ENCODE peak calls at places on chromosomes 12 and 14, in seven cellular contexts. V is breast epithelium, T is uterus, U is A549, A is lower leg skin, C is body of pancreas, J is IMR-90. I is an unnamed sample.

GRCh38 chr14:21039585-21040369 is 2.4 kb upstream of the RNASE7 start:
- DNase-seq in V (no peak), T (peak; percentile 60), U (peak; percentile 66), A (no peak), C (peak; percentile 69), J (peak; percentile 67), I (no peak)

GRCh38 chr12:632102-632696 is 31.0 kb downstream of the NINJ2 start:
- DNase-seq in V (no peak), T (no peak), U (peak; percentile 89), A (no peak), C (no peak), J (peak; percentile 92), I (peak; percentile 80)

GRCh38 chr12:52380271-52380694 is 5.2 kb downstream of the KRT84 start:
- DNase-seq in V (peak; percentile 62), T (no peak), U (peak; percentile 52), A (no peak), C (peak; percentile 52), J (no peak), I (no peak)

GRCh38 chr12:50482566-50482965 is 22.2 kb upstream of the DIP2B start:
- DNase-seq in V (no peak), T (no peak), U (no peak), A (no peak), C (no peak), J (peak; percentile 29), I (no peak)

GRCh38 chr12:62291888-62292760 is 31.9 kb downstream of the USP15 start:
- DNase-seq in V (no peak), T (no peak), U (no peak), A (no peak), C (no peak), J (peak; percentile 43), I (no peak)

GRCh38 chr14:85534914-85535313 is 5.0 kb downstream of the FLRT2 start:
- DNase-seq in V (no peak), T (no peak), U (no peak), A (no peak), C (no peak), J (no peak), I (no peak)

GRCh38 chr14:71452987-71453386 is 479.2 kb upstream of the RGS6 start:
- DNase-seq in V (no peak), T (no peak), U (no peak), A (no peak), C (no peak), J (no peak), I (no peak)

GRCh38 chr14:71764701-71765347 is 167.4 kb upstream of the RGS6 start:
- DNase-seq in V (no peak), T (no peak), U (no peak), A (no peak), C (no peak), J (peak; percentile 44), I (no peak)

GRCh38 chr12:9776795-9777194 is 16.1 kb upstream of the CD69 start:
- DNase-seq in V (no peak), T (no peak), U (no peak), A (no peak), C (no peak), J (no peak), I (no peak)

GRCh38 chr12:68387338-68387737 is 55.2 kb upstream of the MDM1 start:
- DNase-seq in V (no peak), T (no peak), U (no peak), A (no peak), C (no peak), J (no peak), I (no peak)

GRCh38 chr12:110546339-110546738 is 36.8 kb downstream of the PPTC7 start:
- DNase-seq in V (no peak), T (no peak), U (no peak), A (no peak), C (no peak), J (peak; percentile 94), I (peak; percentile 23)

GRCh38 chr14:61003571-61003970 is 22.5 kb downstream of the SLC38A6 start:
- DNase-seq in V (no peak), T (no peak), U (no peak), A (no peak), C (no peak), J (peak; percentile 23), I (no peak)

GRCh38 chr14:64841121-64841611 is 38.5 kb downstream of the SPTB start:
- DNase-seq in V (no peak), T (no peak), U (peak; percentile 58), A (no peak), C (no peak), J (peak; percentile 62), I (peak; percentile 64)

GRCh38 chr14:64844272-64844671 is 35.4 kb downstream of the SPTB start:
- DNase-seq in V (no peak), T (no peak), U (no peak), A (no peak), C (no peak), J (no peak), I (no peak)

GRCh38 chr14:64844993-64845536 is 34.6 kb downstream of the SPTB start:
- DNase-seq in V (no peak), T (no peak), U (no peak), A (no peak), C (no peak), J (no peak), I (no peak)

GRCh38 chr14:64838656-64839055 is 41.1 kb downstream of the SPTB start:
- DNase-seq in V (no peak), T (no peak), U (no peak), A (no peak), C (no peak), J (no peak), I (no peak)

DNA sequence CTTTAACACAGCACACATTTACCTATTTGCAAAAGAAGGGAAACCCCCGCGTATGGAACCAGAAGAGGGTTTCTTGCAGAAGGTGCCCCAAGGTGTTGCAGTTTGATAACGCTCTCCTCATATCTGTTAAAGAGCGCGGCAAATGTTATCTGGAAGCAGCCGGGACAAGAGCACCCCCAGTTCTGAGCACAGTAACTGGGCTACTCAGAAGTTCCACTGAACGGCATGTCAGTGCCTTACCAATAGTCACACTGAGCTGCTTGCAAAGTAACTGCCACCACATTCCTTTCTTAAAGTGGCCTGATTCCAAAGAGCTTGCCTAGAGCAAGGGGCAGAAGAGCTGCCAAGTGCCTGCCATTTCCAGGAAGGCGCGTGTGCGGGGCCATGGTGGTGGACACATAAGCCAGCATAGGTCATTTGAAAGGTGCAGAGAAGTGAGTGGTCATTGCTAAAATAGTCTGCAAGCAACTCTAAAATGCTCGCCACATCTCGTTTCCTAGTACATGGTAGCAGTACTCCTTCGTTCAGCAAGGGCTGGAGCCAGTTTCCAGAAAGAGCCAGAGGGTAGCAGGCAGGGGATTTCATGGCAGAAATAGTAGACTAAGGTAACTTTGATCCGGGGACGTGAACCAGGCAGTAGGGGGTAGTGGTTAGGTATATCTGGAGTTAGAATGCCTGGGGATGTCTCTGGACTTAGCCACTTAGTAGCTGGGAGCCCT is 37.8 kb downstream of the SPTB start:
- DNase-seq in V (no peak), T (no peak), U (no peak), A (no peak), C (no peak), J (no peak), I (no peak)
- TF ChIP-seq POLR2A in V (no peak), T (no peak), U (no peak), A (no peak), C (no peak), J (no peak), I (no peak)

DNA sequence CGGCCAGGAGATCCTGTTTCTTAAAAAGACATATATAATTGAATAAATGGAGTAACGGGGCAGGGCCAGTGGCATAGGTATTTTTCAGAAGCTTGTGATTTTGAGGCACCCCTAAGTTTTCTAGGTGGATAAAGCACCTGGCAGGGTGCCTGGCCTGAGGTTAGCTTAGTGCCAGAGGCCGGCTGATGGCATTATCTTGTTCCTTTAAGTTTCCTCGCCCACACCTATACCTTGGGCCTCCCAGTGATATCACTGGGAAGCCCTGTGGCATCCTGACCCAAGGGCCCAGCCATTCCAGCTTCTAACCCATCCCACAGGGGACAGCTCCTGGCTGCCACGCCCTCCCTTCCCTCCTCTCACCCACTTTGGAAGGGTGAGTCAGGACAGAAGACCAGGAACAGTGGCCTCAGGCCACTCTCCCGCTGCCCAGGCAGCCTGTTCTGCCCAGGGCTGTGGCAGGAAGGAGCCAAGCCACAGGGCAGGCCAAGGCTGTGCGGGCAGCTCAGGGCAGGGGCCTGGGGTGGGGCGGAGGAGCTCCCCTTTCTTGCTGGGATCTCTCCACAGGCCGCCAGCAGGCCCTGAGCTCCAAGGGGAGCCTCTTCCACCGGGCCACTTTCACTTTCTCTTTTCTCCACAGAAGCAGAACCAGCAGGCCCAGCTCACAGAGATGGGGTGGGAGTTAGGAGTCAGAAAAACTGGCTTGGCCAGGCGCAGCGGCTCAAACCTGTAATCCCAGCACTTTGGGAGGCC is 75.1 kb downstream of the IRF2BPL start:
- DNase-seq in V (peak; percentile 79), T (peak; percentile 73), U (peak; percentile 90), A (peak; percentile 68), C (peak; percentile 50), J (peak; percentile 68), I (peak; percentile 78)
- TF ChIP-seq POLR2A in V (no peak), T (no peak), U (peak; percentile 62), A (no peak), C (peak; percentile 38), J (no peak), I (peak; percentile 65)

GRCh38 chr12:104720346-104721064 is 237.6 kb downstream of the SLC41A2 start:
- DNase-seq in V (no peak), T (no peak), U (no peak), A (no peak), C (no peak), J (peak; percentile 47), I (no peak)
- TF ChIP-seq POLR2A in V (no peak), T (no peak), U (no peak), A (no peak), C (no peak), J (no peak), I (no peak)

GRCh38 chr12:57846577-57847319 is at the start of gene CTDSP2:
- DNase-seq in V (peak; percentile 100), T (peak; percentile 99), U (peak; percentile 99), A (peak; percentile 100), C (peak; percentile 100), J (peak; percentile 98), I (peak; percentile 98)

GRCh38 chr12:57845478-57846284 is 848 bp downstream of the CTDSP2 start:
- DNase-seq in V (peak; percentile 91), T (peak; percentile 73), U (peak; percentile 55), A (peak; percentile 65), C (peak; percentile 90), J (no peak), I (peak; percentile 48)

GRCh38 chr12:57842342-57843294 is 3.9 kb downstream of the CTDSP2 start:
- DNase-seq in V (no peak), T (no peak), U (no peak), A (no peak), C (no peak), J (peak; percentile 29), I (no peak)

GRCh38 chr12:57846285-57846576 is 298 bp downstream of the CTDSP2 start:
- DNase-seq in V (no peak), T (no peak), U (no peak), A (no peak), C (no peak), J (no peak), I (no peak)

DNA sequence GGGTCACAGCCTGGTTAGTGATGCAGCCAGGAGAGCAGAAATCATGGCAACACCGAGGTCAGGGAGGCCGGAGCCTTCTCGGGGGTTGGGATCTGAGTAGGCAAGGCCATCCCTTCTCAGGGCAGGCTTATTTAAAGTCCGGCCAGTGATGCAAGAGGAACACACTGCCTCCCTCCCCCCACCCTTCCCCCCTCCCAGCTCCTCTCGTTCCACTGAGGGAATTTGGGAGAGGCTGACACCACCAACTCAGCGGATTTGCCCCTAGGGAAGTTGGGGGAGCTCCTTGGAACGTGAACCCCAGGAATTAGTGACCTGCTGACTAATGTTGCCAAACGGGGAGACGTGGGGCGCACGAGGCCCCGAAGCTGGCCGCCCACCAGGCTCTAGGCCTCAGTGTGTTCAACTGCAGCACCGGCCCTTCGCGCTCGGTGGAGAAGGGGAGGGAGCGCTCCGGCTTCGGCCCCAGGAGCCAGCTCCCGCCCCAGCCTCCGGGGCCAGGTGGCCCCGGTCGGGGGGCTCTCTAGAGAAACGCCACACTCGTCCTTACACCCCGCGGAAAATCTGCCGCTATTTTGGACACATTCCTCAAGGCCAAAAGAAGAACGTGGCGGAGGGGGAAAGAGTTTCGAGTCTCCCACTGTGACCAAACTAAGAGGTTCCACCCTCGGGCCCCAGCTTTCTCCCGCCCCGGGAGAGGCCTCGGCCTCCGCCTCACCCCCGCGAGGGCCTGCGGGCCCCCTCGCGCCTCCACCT is 1.6 kb downstream of the CTDSP2 start:
- DNase-seq in V (peak; percentile 64), T (peak; percentile 84), U (peak; percentile 71), A (peak; percentile 73), C (peak; percentile 57), J (peak; percentile 86), I (peak; percentile 77)
- TF ChIP-seq POLR2A in V (no peak), T (no peak), U (no peak), A (no peak), C (peak; percentile 9), J (peak; percentile 47), I (peak; percentile 15)

I was measured in H54.